ENCODE peak calls at places on chromosomes 12 and 14, in seven cellular contexts. L is transverse colon, R is lower leg skin, E is stomach, B is GM12878, C is adrenal gland, S is A549. H is an unnamed sample.

GRCh38 chr12:31524791-31525495 is 66.0 kb downstream of the DENND5B start:
- DNase-seq in C (no peak), R (no peak), E (no peak), S (no peak), B (peak), L (no peak), H (no peak)

GRCh38 chr12:8563383-8563782 is 22.7 kb upstream of the CLEC4E start:
- DNase-seq in S (no peak), R (no peak), L (no peak), C (no peak), E (no peak), B (no peak), H (no peak)

GRCh38 chr12:109951136-109951535 is 45.0 kb downstream of the GIT2 start:
- DNase-seq in E (no peak), R (no peak), S (no peak), L (no peak), C (peak), B (no peak), H (no peak)

GRCh38 chr14:29536886-29537511 is 390.6 kb downstream of the PRKD1 start:
- DNase-seq in B (no peak), C (no peak), S (no peak), L (no peak), E (no peak), R (no peak), H (no peak)

GRCh38 chr12:102010265-102010994 is 51.4 kb downstream of the WASHC3 start:
- DNase-seq in S (no peak), L (peak), R (no peak), E (no peak), B (peak), C (no peak), H (no peak)

GRCh38 chr14:80996049-80996901 is 40.9 kb downstream of the TSHR start:
- DNase-seq in E (no peak), C (peak), B (no peak), L (peak), S (peak), R (peak), H (peak)

GRCh38 chr14:60266021-60266937 is 17.3 kb downstream of the PPM1A start:
- DNase-seq in L (no peak), E (no peak), R (no peak), C (no peak), B (no peak), S (peak), H (no peak)

GRCh38 chr12:69397978-69398377 is 38.4 kb downstream of the YEATS4 start:
- DNase-seq in L (no peak), S (no peak), E (no peak), R (no peak), B (no peak), C (no peak), H (no peak)

GRCh38 chr14:31449971-31450610 is 7.2 kb downstream of the DTD2 start:
- DNase-seq in S (peak), R (no peak), L (no peak), B (no peak), C (no peak), E (no peak), H (no peak)

GRCh38 chr14:61185534-61185933 is 95.6 kb downstream of the TMEM30B start:
- DNase-seq in S (no peak), C (no peak), E (no peak), L (no peak), B (no peak), R (no peak), H (no peak)

GRCh38 chr14:24232645-24233537 is at the start of gene GMPR2:
- DNase-seq in B (no peak), C (peak), L (no peak), S (peak), R (no peak), E (no peak), H (no peak)

GRCh38 chr12:105674871-105675699 is 344.6 kb downstream of the C12orf75 start:
- DNase-seq in R (no peak), C (no peak), E (no peak), S (no peak), B (no peak), L (no peak), H (no peak)

GRCh38 chr14:21704340-21704737 is 30.7 kb upstream of the OR4E1 start:
- DNase-seq in R (no peak), B (no peak), C (no peak), L (no peak), S (no peak), E (no peak), H (no peak)

GRCh38 chr12:4275869-4276253 is 2.3 kb downstream of the CCND2 start:
- DNase-seq in S (no peak), B (no peak), C (no peak), L (peak), E (no peak), R (no peak), H (no peak)

GRCh38 chr12:1500095-1500801 is 94.1 kb downstream of the FBXL14 start:
- DNase-seq in C (peak), S (no peak), R (no peak), L (no peak), E (no peak), B (no peak), H (no peak)

GRCh38 chr14:24911324-24912095 is 138.4 kb downstream of the STXBP6 start:
- DNase-seq in L (no peak), B (peak), C (peak), E (no peak), R (peak), S (no peak), H (no peak)

GRCh38 chr14:77036484-77037337 is 8.2 kb upstream of the IRF2BPL start:
- DNase-seq in S (no peak), R (no peak), B (peak), C (no peak), L (no peak), E (no peak), H (no peak)

GRCh38 chr14:44880791-44881190 is 81.0 kb downstream of the KLHL28 start:
- DNase-seq in B (no peak), L (no peak), R (no peak), E (no peak), S (no peak), C (no peak), H (no peak)

GRCh38 chr14:63727736-63728728 is at the start of gene SGPP1:
- DNase-seq in C (peak), S (peak), L (peak), B (no peak), R (peak), E (peak), H (peak)

GRCh38 chr12:57765698-57766463 is 997 bp downstream of the CYP27B1 start:
- DNase-seq in C (no peak), B (no peak), L (no peak), R (no peak), S (no peak), E (no peak), H (no peak)

GRCh38 chr14:47919334-47919846 is 244.0 kb upstream of the MDGA2 start:
- DNase-seq in B (no peak), R (no peak), L (no peak), E (no peak), C (no peak), S (no peak), H (no peak)

DNA sequence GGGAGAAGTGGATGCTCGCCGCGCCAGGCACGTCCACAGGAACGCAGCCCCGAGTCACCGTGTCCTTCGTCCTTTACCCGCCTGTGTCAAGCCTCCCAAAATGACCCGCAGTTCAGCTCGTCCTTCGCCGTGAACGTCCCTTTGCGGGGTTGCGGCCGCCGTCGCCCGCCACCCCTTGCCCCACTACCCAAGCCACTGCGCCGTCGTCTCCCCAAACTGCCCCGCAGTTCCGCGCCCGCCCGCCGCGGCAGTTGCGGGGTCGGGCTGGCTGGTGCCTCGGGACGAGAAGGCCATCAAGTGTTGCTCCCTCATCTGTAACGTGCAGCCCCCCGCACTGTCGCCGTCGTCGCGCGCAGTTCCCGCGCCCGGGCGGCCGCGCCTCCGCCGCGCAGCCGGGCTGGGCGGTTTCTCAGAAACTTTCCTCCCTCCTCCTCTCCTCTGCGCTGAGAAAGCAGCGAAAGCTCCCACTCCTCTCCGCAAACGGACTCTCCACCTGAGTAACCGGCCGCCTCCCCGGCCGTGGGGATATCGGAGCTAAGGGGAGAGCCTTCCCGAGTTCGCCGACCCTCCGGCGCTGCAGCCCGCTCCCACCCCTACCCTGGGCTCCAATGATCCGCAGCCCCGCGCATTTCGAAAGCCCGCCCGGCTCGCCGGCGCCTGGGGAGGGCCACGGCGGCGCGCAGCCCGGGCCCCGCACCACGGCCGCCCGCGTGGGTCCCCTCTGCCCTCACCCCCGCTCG is 6.7 kb downstream of the CDKN1B start:
- DNase-seq in L (peak), S (peak), R (no peak), B (no peak), E (peak), C (no peak), H (no peak)
- TF ChIP-seq POLR2A in L (peak), S (no peak), R (no peak), B (peak), E (no peak), C (no peak), H (peak)

DNA sequence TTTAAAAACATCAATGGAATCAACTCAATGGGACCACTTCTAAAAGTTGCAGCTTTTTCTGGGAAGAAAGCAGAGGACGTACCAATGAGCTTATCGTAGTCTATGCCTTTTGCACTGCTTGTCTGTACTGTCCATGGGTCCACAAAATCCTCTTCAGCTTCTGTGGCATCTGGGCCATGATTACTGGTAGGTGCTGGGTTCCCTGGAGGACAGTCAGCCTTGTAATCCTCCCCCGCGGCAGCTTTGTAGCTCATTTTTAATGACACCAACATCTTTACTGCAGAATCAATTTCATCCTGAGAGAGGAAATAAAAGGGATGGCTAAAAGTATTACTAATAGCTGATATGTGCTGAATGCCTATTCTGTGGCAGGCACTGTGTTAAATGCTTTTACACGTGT is 38.5 kb downstream of the SLC25A47 start:
- DNase-seq in C (no peak), L (no peak), S (no peak), R (no peak), E (no peak), B (no peak), H (no peak)
- TF ChIP-seq POLR2A in C (no peak), L (no peak), S (no peak), R (no peak), E (no peak), B (no peak), H (no peak)

DNA sequence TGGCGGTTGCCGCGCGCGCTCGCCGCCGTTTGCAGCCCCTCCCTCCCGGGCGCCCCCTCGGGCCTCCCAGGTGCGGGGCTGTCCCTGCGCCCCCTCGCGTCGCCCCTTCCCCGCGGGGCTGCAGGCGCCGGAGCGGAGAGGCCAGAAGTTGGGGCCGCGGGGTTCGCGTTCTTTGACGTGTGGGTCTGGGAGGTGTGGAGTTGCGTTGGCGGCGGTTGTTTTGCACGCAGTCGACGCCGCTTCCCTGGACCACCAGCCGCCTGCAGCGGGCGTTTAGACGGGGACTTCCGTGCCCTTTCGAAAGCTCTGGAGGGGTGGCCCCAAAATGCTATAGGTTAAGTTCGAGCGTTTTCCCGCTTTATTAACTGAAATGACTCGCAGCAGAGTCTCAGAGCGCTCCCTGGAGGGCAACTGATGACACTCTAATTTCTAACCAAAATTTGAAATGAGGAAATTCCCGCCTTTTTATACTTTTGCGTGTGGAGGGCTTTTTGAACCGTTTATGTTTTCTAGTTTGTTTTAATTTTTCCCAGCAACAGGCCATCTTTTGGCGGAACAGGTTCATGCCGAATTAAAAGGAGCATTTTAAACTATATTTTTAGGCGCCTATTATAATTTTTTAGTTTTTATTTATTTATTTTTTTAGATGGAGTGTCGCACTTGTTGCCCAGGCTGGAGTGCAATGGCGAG is 939 bp downstream of the TMPO start:
- DNase-seq in B (peak), E (peak), R (peak), S (peak), C (peak), L (peak), H (peak)
- TF ChIP-seq POLR2A in B (peak), E (no peak), R (no peak), S (peak), C (no peak), L (no peak), H (peak)

GRCh38 chr12:14505626-14506596 is 61.8 kb downstream of the PLBD1 start:
- DNase-seq in B (no peak), S (no peak), C (no peak), E (no peak), R (no peak), L (no peak), H (no peak)
- TF ChIP-seq POLR2A in B (no peak), S (no peak), C (no peak), E (no peak), R (no peak), L (no peak), H (no peak)

GRCh38 chr12:93742086-93742934 is 65.1 kb downstream of the CRADD start:
- DNase-seq in B (no peak), L (peak), E (peak), C (peak), R (peak), S (peak), H (peak)
- TF ChIP-seq POLR2A in B (peak), L (no peak), E (no peak), C (no peak), R (no peak), S (no peak), H (no peak)

DNA sequence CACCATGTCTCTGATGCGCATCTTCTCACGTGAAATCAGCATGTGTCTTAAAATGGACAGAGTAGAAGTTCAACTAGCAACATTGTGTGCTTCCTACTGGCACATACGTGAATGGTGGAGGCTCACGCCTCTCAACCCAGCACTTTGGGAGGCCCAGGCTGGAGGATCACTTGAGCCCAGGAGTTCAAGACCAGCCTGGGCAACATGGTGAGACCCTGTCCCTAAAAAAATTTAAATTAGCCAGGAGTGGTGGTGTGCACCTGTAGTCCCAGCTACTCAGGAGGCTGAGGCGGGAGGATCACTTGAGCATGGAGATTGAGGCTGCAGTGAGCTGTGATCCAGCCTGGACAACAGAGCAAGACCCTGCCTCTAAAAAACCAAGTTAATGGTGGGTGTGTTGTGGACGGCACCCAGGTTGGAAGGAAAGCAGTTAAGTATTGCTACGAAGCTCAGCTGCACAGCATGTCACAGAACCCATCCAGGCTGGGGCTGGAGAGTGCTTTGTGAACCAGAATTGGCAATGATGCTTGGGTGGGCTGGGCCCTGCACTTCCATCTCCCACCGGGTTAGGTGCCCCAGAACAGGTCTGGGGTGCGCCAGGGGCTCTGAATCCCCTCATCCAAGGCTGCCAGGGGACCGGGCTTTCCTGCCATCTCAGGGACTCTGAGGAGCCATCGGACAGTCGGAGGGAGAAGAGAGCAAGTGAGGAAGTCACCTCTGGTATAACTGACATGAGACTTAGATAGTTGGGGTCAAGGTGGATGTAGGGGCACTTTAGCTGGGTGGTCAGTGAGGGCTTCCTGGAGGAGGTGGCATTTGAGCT is 33.0 kb upstream of the ULK1 start:
- DNase-seq in C (no peak), B (no peak), S (no peak), E (no peak), R (no peak), L (no peak), H (no peak)
- TF ChIP-seq POLR2A in C (no peak), B (no peak), S (no peak), E (no peak), R (no peak), L (no peak), H (no peak)

DNA sequence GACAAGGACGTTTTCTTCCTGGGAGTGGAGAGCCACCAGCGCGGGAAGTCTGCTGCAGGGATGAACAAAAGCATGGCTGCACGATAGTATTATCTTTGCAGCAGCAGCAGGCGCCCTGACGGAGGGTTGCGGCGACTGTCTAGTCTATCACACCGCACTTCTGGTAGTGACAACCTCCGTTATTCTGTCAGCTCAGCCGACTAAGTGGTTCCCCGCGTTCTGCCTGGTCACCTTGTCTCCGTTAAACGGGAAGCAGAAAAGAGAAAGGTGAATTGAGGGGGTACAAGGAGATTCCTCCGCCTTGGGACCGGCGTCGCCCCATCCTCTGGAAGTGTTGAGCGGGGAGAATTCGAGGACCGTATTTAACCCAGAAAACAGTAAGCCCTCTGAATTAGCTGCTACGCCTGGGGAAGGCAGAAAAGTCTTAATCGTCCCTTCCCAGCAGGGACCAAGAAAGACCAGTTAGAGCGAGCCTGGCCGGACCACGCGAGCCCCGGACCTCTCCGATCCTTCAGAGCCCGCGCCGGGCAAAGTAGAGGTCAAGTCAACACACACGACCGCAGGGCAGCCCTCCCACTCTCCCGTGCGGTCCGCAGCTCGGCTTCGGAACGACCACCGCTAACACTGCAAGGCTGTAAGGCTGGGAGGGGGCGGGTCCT is 536 bp upstream of the DAAM1 start:
- DNase-seq in B (no peak), E (no peak), C (peak), S (peak), L (peak), R (no peak), H (no peak)
- TF ChIP-seq POLR2A in B (peak), E (no peak), C (no peak), S (peak), L (no peak), R (no peak), H (no peak)

H was measured in H54.